ENCODE peak calls at places on chromosomes 16 and 17, in nine cellular contexts. One of them, this sample, is unnamed.

GRCh38 chr17:37045271-37045946 is 96.7 kb downstream of the AATF start:
- DNase-seq in EL: no peak
- DNase-seq in lung: no peak
- DNase-seq in GM23248: no peak
- DNase-seq in NCI-H69: peak
- DNase-seq in hippocampal formation: no peak
- DNase-seq in GM20000: no peak
- DNase-seq in ELR: no peak
- DNase-seq in heart left ventricle: no peak
- DNase-seq in this sample: no peak

GRCh38 chr17:29079887-29080286 is 36.9 kb downstream of the PIPOX start:
- DNase-seq in EL: no peak
- DNase-seq in lung: no peak
- DNase-seq in GM23248: no peak
- DNase-seq in NCI-H69: no peak
- DNase-seq in hippocampal formation: no peak
- DNase-seq in GM20000: no peak
- DNase-seq in ELR: no peak
- DNase-seq in heart left ventricle: no peak
- DNase-seq in this sample: no peak

GRCh38 chr17:61947367-61948078 is 19.7 kb upstream of the INTS2 start:
- DNase-seq in EL: no peak
- DNase-seq in lung: no peak
- DNase-seq in GM23248: no peak
- DNase-seq in NCI-H69: no peak
- DNase-seq in hippocampal formation: no peak
- DNase-seq in GM20000: no peak
- DNase-seq in ELR: no peak
- DNase-seq in heart left ventricle: no peak
- DNase-seq in this sample: no peak

GRCh38 chr16:86826931-86827330 is 248.6 kb downstream of the FOXL1 start:
- DNase-seq in EL: no peak
- DNase-seq in lung: no peak
- DNase-seq in GM23248: peak
- DNase-seq in NCI-H69: no peak
- DNase-seq in hippocampal formation: no peak
- DNase-seq in GM20000: no peak
- DNase-seq in ELR: no peak
- DNase-seq in heart left ventricle: no peak
- DNase-seq in this sample: no peak

GRCh38 chr17:17729620-17730249 is 48.5 kb downstream of the RAI1 start:
- DNase-seq in EL: no peak
- DNase-seq in lung: no peak
- DNase-seq in GM23248: no peak
- DNase-seq in NCI-H69: peak
- DNase-seq in hippocampal formation: no peak
- DNase-seq in GM20000: peak
- DNase-seq in ELR: peak
- DNase-seq in heart left ventricle: no peak
- DNase-seq in this sample: no peak

GRCh38 chr17:28982191-28982793 is 23.5 kb downstream of the SEZ6 start:
- DNase-seq in EL: peak
- DNase-seq in lung: peak
- DNase-seq in GM23248: no peak
- DNase-seq in NCI-H69: no peak
- DNase-seq in hippocampal formation: no peak
- DNase-seq in GM20000: peak
- DNase-seq in ELR: peak
- DNase-seq in heart left ventricle: peak
- DNase-seq in this sample: no peak

GRCh38 chr16:57514891-57515600 is 21.3 kb downstream of the CCDC102A start:
- DNase-seq in EL: no peak
- DNase-seq in lung: no peak
- DNase-seq in GM23248: no peak
- DNase-seq in NCI-H69: no peak
- DNase-seq in hippocampal formation: no peak
- DNase-seq in GM20000: no peak
- DNase-seq in ELR: no peak
- DNase-seq in heart left ventricle: peak
- DNase-seq in this sample: no peak

GRCh38 chr17:76562734-76563148 is 22.9 kb downstream of the PRCD start:
- DNase-seq in EL: peak
- DNase-seq in lung: no peak
- DNase-seq in GM23248: peak
- DNase-seq in NCI-H69: no peak
- DNase-seq in hippocampal formation: peak
- DNase-seq in GM20000: no peak
- DNase-seq in ELR: peak
- DNase-seq in heart left ventricle: no peak
- DNase-seq in this sample: no peak

GRCh38 chr16:80158766-80159165 is 382.0 kb upstream of the DYNLRB2 start:
- DNase-seq in EL: peak
- DNase-seq in lung: no peak
- DNase-seq in GM23248: peak
- DNase-seq in NCI-H69: no peak
- DNase-seq in hippocampal formation: no peak
- DNase-seq in GM20000: no peak
- DNase-seq in ELR: peak
- DNase-seq in heart left ventricle: no peak
- DNase-seq in this sample: no peak

GRCh38 chr16:17335826-17336492 is 134.8 kb downstream of the XYLT1 start:
- DNase-seq in EL: no peak
- DNase-seq in lung: no peak
- DNase-seq in GM23248: peak
- DNase-seq in NCI-H69: no peak
- DNase-seq in hippocampal formation: no peak
- DNase-seq in GM20000: no peak
- DNase-seq in ELR: no peak
- DNase-seq in heart left ventricle: no peak
- DNase-seq in this sample: no peak

GRCh38 chr16:10731790-10732189 is 11.9 kb upstream of the NUBP1 start:
- DNase-seq in EL: no peak
- DNase-seq in lung: no peak
- DNase-seq in GM23248: no peak
- DNase-seq in NCI-H69: no peak
- DNase-seq in hippocampal formation: no peak
- DNase-seq in GM20000: no peak
- DNase-seq in ELR: no peak
- DNase-seq in heart left ventricle: no peak
- DNase-seq in this sample: no peak

GRCh38 chr16:4656695-4657686 is 32.4 kb downstream of the MGRN1 start:
- DNase-seq in EL: no peak
- DNase-seq in lung: no peak
- DNase-seq in GM23248: no peak
- DNase-seq in NCI-H69: no peak
- DNase-seq in hippocampal formation: no peak
- DNase-seq in GM20000: no peak
- DNase-seq in ELR: no peak
- DNase-seq in heart left ventricle: no peak
- DNase-seq in this sample: no peak

GRCh38 chr17:50518265-50519023 is 10.2 kb downstream of the MYCBPAP start:
- DNase-seq in EL: no peak
- DNase-seq in lung: no peak
- DNase-seq in GM23248: no peak
- DNase-seq in NCI-H69: peak
- DNase-seq in hippocampal formation: no peak
- DNase-seq in GM20000: no peak
- DNase-seq in ELR: no peak
- DNase-seq in heart left ventricle: no peak
- DNase-seq in this sample: no peak

GRCh38 chr16:55043499-55043898 is 112.8 kb downstream of the IRX5 start:
- DNase-seq in EL: no peak
- DNase-seq in lung: no peak
- DNase-seq in GM23248: no peak
- DNase-seq in NCI-H69: no peak
- DNase-seq in hippocampal formation: no peak
- DNase-seq in GM20000: no peak
- DNase-seq in ELR: no peak
- DNase-seq in heart left ventricle: no peak
- DNase-seq in this sample: no peak

GRCh38 chr17:47950448-47950847 is 7.2 kb downstream of the PRR15L start:
- DNase-seq in EL: no peak
- DNase-seq in lung: no peak
- DNase-seq in GM23248: no peak
- DNase-seq in NCI-H69: no peak
- DNase-seq in hippocampal formation: no peak
- DNase-seq in GM20000: no peak
- DNase-seq in ELR: no peak
- DNase-seq in heart left ventricle: no peak
- DNase-seq in this sample: no peak

GRCh38 chr17:43018008-43018853 is 4.0 kb downstream of the VAT1 start:
- DNase-seq in EL: no peak
- DNase-seq in lung: no peak
- DNase-seq in GM23248: no peak
- DNase-seq in NCI-H69: peak
- DNase-seq in hippocampal formation: no peak
- DNase-seq in GM20000: no peak
- DNase-seq in ELR: no peak
- DNase-seq in heart left ventricle: no peak
- DNase-seq in this sample: no peak

This sample was measured in retinal pigment epithelial cell.